ENCODE peak calls at places on chromosomes 12 and 14, in six cellular contexts. C is midbrain; P is breast epithelium; G is T-helper 9 cell; H is SJSA1; M is CD4-positive, alpha-beta T cell. R is an unnamed sample.
A peak's percentile ranks its signal among the peaks of the same experiment; 100 is the strongest.

GRCh38 chr14:57391609-57392195 is 1.3 kb downstream of the NAA30 start:
- DNase-seq in M (no peak), G (no peak), P (no peak), C (no peak), H (no peak), R (no peak)

GRCh38 chr12:130832561-130833209 is 6.4 kb downstream of the STX2 start:
- DNase-seq in C (peak; percentile 33), M (no peak), G (no peak), H (no peak), P (no peak), R (no peak)

GRCh38 chr12:119803391-119803791 is 73.7 kb downstream of the CIT start:
- DNase-seq in C (peak; percentile 59), G (no peak), H (no peak), M (no peak), P (no peak), R (no peak)

GRCh38 chr14:70640938-70641547 is 673 bp upstream of the TTC9 start:
- DNase-seq in C (no peak), G (peak; percentile 38), H (no peak), M (peak; percentile 68), P (no peak), R (peak; percentile 32)

GRCh38 chr12:75859868-75860267 is 171.7 kb downstream of the PHLDA1 start:
- DNase-seq in G (no peak), H (no peak), C (no peak), M (no peak), P (no peak), R (no peak)

GRCh38 chr12:27276275-27276674 is 32.2 kb downstream of the STK38L start:
- DNase-seq in P (no peak), G (no peak), C (no peak), H (no peak), M (no peak), R (no peak)

GRCh38 chr14:64692597-64693350 is 11.4 kb upstream of the PLEKHG3 start:
- DNase-seq in P (no peak), M (no peak), C (no peak), H (no peak), G (no peak), R (no peak)

GRCh38 chr12:15546102-15546701 is 223.9 kb downstream of the PTPRO start:
- DNase-seq in P (no peak), C (no peak), H (no peak), M (peak; percentile 54), G (no peak), R (no peak)

GRCh38 chr14:32826404-32827082 is 112.1 kb upstream of the NPAS3 start:
- DNase-seq in C (peak; percentile 83), G (no peak), H (no peak), P (no peak), M (no peak), R (no peak)

GRCh38 chr14:74976264-74977113 is 21.1 kb upstream of the PGF start:
- DNase-seq in P (peak; percentile 20), G (no peak), C (no peak), H (no peak), M (no peak), R (no peak)

GRCh38 chr12:77294016-77294415 is 228.6 kb upstream of the E2F7 start:
- DNase-seq in G (no peak), H (no peak), C (no peak), M (no peak), P (no peak), R (no peak)

GRCh38 chr14:70731447-70732239 is 77.7 kb downstream of the MAP3K9 start:
- DNase-seq in C (no peak), H (no peak), P (no peak), M (no peak), G (no peak), R (no peak)

GRCh38 chr12:47770086-47770726 is 2.8 kb upstream of the SLC48A1 start:
- DNase-seq in P (no peak), G (no peak), H (no peak), M (no peak), C (no peak), R (no peak)

GRCh38 chr12:50637870-50638481 is 125.9 kb upstream of the ATF1 start:
- DNase-seq in H (no peak), C (peak; percentile 76), P (no peak), M (no peak), G (no peak), R (no peak)

GRCh38 chr14:92531151-92531873 is 17.7 kb downstream of the RIN3 start:
- DNase-seq in C (no peak), P (no peak), H (no peak), M (no peak), G (no peak), R (no peak)

GRCh38 chr12:63826002-63826585 is 18.4 kb upstream of the SRGAP1 start:
- DNase-seq in G (no peak), H (no peak), P (no peak), C (peak; percentile 42), M (no peak), R (no peak)

GRCh38 chr12:60072911-60073310 is 477.1 kb downstream of the SLC16A7 start:
- DNase-seq in M (no peak), P (no peak), G (no peak), H (no peak), C (no peak), R (no peak)

GRCh38 chr14:77965919-77966435 is 166.1 kb downstream of the ADCK1 start:
- DNase-seq in P (no peak), C (peak; percentile 7), M (no peak), H (no peak), G (no peak), R (no peak)

GRCh38 chr14:79378020-79378419 is 833.3 kb downstream of the DIO2 start:
- DNase-seq in H (no peak), G (no peak), M (no peak), P (no peak), C (no peak), R (no peak)

GRCh38 chr12:82216475-82216874 is 141.7 kb downstream of the CCDC59 start:
- DNase-seq in H (no peak), P (no peak), M (no peak), C (no peak), G (no peak), R (no peak)

GRCh38 chr12:63915105-63915830 is 70.8 kb downstream of the SRGAP1 start:
- DNase-seq in C (no peak), P (no peak), H (no peak), M (no peak), G (no peak), R (no peak)

GRCh38 chr12:123398177-123398916 is 14.4 kb downstream of the KMT5A start:
- DNase-seq in H (no peak), C (no peak), M (no peak), P (no peak), G (no peak), R (no peak)

GRCh38 chr12:80838024-80838658 is 99.6 kb downstream of the LIN7A start:
- DNase-seq in P (no peak), G (no peak), C (no peak), M (no peak), H (no peak), R (no peak)

GRCh38 chr12:64918288-64918687 is 93.8 kb downstream of the TBC1D30 start:
- DNase-seq in M (no peak), H (no peak), P (no peak), G (no peak), C (no peak), R (no peak)

GRCh38 chr12:109814600-109814999 is 18.6 kb downstream of the TRPV4 start:
- DNase-seq in P (no peak), G (no peak), C (no peak), H (no peak), M (no peak), R (no peak)

GRCh38 chr12:13362260-13362841 is 165.8 kb downstream of the EMP1 start:
- DNase-seq in G (peak; percentile 10), P (peak; percentile 55), H (peak; percentile 66), M (no peak), C (peak; percentile 52), R (no peak)

GRCh38 chr14:50233335-50234250 is 2.2 kb upstream of the SOS2 start:
- DNase-seq in M (no peak), C (no peak), P (no peak), H (no peak), G (no peak), R (no peak)

GRCh38 chr14:35353409-35354172 is 51.0 kb downstream of the NFKBIA start:
- DNase-seq in M (no peak), P (no peak), G (no peak), C (no peak), H (no peak), R (no peak)

GRCh38 chr14:78997811-78998210 is 827.6 kb downstream of the NRXN3 start:
- DNase-seq in M (no peak), P (no peak), H (no peak), G (no peak), C (no peak), R (no peak)

GRCh38 chr12:128592345-128592744 is 231.4 kb downstream of the SLC15A4 start:
- DNase-seq in G (no peak), M (no peak), P (no peak), C (no peak), H (no peak), R (no peak)

GRCh38 chr12:53052419-53053222 is 2.8 kb downstream of the TNS2 start:
- DNase-seq in P (peak; percentile 88), C (peak; percentile 93), H (peak; percentile 74), M (no peak), G (no peak), R (no peak)

GRCh38 chr12:10965511-10965910 is 21.2 kb downstream of the TAS2R50 start:
- DNase-seq in H (no peak), C (no peak), G (no peak), P (no peak), M (no peak), R (no peak)

R was measured in T-helper 17 cell.